ENCODE peak calls at places on chromosome 4, in four cellular contexts. R, O, L and S are unnamed samples.

GRCh38 chr4:102440498-102440897 is 60.7 kb upstream of the NFKB1 start:
- DNase-seq in L (no peak), O (no peak), R (no peak), S (no peak)

GRCh38 chr4:66647468-66647867 is 897.8 kb downstream of the CENPC start:
- DNase-seq in L (no peak), R (no peak), O (no peak), S (no peak)

GRCh38 chr4:39083164-39083563 is 21.1 kb downstream of the KLHL5 start:
- DNase-seq in O (no peak), R (no peak), L (no peak), S (peak)

GRCh38 chr4:2341911-2342652 is 76.4 kb downstream of the ZFYVE28 start:
- DNase-seq in R (no peak), O (no peak), L (no peak), S (no peak)

GRCh38 chr4:30182786-30183185 is 537.4 kb upstream of the PCDH7 start:
- DNase-seq in R (no peak), O (no peak), L (no peak), S (no peak)

GRCh38 chr4:122612540-122612939 is 8.3 kb downstream of the IL21 start:
- DNase-seq in O (no peak), L (no peak), R (no peak), S (no peak)

GRCh38 chr4:68249434-68249833 is 3.9 kb upstream of the TMPRSS11B start:
- DNase-seq in L (no peak), O (no peak), R (no peak), S (no peak)

GRCh38 chr4:89847571-89848325 is 10.8 kb upstream of the SNCA start:
- DNase-seq in R (no peak), O (no peak), L (no peak), S (no peak)

GRCh38 chr4:153060191-153060590 is 124.1 kb downstream of the FHDC1 start:
- DNase-seq in O (no peak), R (no peak), L (no peak), S (no peak)

DNA sequence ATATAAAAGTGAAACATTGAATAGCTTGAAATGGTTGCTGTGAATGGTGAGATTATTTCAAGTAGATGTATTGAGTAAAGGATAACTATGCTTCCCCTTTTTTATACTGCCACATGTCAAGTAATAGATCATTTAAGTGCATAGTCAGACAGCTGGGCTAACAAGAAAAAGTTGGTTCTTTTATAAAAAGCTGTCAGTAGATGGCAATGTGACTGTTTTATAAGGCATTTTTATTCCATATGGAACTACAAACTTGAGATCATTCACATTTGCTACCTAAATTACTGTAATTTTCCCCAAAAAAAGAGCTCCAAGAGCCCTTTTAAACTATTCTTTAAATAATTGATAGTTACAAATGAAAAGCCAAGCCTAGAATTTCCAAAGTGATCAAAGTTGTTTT is 831.0 kb downstream of the C4orf33 start:
- DNase-seq in R (no peak), L (no peak), O (no peak), S (no peak)
- TF ChIP-seq CTCF in R (no peak), L (no peak), O (no peak), S (no peak)

GRCh38 chr4:8872402-8873291 is 1.0 kb upstream of the HMX1 start:
- DNase-seq in L (no peak), O (no peak), R (no peak), S (no peak)
- H3K4me3 ChIP-seq in L (no peak), O (peak), R (no peak), S (no peak)

GRCh38 chr4:85963231-85963630 is 396.6 kb downstream of the MAPK10 start:
- DNase-seq in R (no peak), L (no peak), O (no peak), S (no peak)

GRCh38 chr4:85961887-85962286 is 398.0 kb downstream of the MAPK10 start:
- DNase-seq in R (no peak), L (no peak), O (no peak), S (no peak)

GRCh38 chr4:85966308-85966882 is 393.5 kb downstream of the MAPK10 start:
- DNase-seq in O (no peak), R (no peak), L (no peak), S (peak)

GRCh38 chr4:85965529-85965928 is 394.3 kb downstream of the MAPK10 start:
- DNase-seq in L (no peak), R (no peak), O (no peak), S (no peak)

DNA sequence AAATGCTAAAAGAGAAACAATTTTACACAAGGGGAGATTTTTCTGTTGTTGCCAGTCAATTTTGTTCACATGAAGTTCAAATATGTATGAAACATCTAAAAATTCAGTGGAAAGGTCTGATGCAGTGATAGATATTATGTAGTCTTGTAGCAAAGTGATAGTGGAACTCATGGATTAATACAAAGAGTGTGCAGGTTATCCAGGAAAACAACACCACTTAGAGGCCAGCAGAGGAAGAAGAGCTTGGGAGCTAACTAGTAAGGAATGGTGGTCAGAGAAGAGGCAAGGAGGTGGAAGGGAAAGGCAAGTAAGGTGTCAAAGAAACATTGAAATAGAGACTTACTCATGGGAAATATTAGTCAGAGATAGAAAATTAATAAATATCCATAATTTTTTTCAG is 395.6 kb downstream of the MAPK10 start:
- DNase-seq in R (no peak), O (no peak), L (no peak), S (no peak)
- TF ChIP-seq CTCF in R (no peak), O (no peak), L (no peak), S (peak)

GRCh38 chr4:80207172-80207583 is 9.9 kb downstream of the PRDM8 start:
- DNase-seq in L (no peak), R (no peak), O (no peak), S (no peak)
- H3K4me3 ChIP-seq in L (no peak), R (no peak), O (peak), S (no peak)

DNA sequence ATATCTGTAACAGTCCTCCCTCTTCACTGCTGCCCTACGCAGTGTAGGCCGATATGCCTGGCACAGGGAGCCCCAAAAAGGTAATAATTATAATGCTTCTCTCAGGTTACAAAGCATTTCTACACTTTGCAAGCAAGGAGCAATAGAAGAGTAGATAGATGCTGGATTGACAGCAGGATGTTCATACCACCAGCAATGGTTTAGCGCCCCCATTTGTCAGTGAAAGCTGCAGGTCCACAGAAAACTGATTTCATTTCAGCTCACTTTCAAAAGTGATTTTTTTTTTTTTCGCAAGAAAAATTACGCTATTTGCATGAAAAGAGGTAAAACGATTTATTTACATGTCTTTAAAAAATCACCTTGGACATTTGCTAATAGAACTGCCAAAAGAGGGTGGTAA is 34.5 kb downstream of the HPF1 start:
- DNase-seq in O (no peak), L (no peak), R (no peak), S (peak)
- TF ChIP-seq CTCF in O (no peak), L (no peak), R (no peak), S (no peak)

DNA sequence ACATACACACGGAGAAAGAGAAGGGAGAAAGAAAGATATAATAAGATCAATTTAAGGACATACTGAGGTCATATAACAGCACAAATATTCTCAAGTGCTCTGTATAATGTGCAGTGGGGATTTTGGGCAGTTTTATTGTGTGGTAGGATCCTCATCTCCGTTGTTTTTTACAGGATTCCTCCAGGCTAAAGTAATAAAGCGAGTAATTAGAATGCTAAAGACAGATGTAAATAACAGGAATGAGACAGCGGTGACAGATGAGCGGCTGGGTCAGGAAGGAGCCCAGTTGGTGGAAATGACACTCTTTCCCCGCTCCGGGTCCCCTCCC is 15.9 kb downstream of the POU4F2 start:
- DNase-seq in L (no peak), R (no peak), O (no peak), S (no peak)
- H3K4me3 ChIP-seq in L (peak), R (no peak), O (peak), S (peak)

GRCh38 chr4:16265820-16266219 is 39.5 kb upstream of the TAPT1 start:
- DNase-seq in O (no peak), R (no peak), L (no peak), S (no peak)

GRCh38 chr4:16267639-16268038 is 41.4 kb upstream of the TAPT1 start:
- DNase-seq in L (no peak), O (no peak), R (no peak), S (no peak)

GRCh38 chr4:16268290-16268689 is 42.0 kb upstream of the TAPT1 start:
- DNase-seq in L (no peak), R (no peak), O (no peak), S (no peak)

GRCh38 chr4:16269742-16270522 is 43.7 kb upstream of the TAPT1 start:
- DNase-seq in L (no peak), O (no peak), R (no peak), S (peak)

GRCh38 chr4:16270654-16271328 is 44.5 kb upstream of the TAPT1 start:
- DNase-seq in O (no peak), L (no peak), R (no peak), S (no peak)
- TF ChIP-seq CTCF in O (no peak), L (no peak), R (no peak), S (peak)